ENCODE peak calls at places on chromosomes 5 and 9, in seven cellular contexts. Z is mesenchymal stem cell; J is iPS DF 6.9; Y is naive thymus-derived CD4-positive, alpha-beta T cell; O is neural progenitor cell; H is PC-3; N is body of pancreas. E is an unnamed sample. For H3K4me1, the result is how much of the 10 kb centered on the place peaks cover.

GRCh38 chr5:45826055-45826454 is 129.9 kb upstream of the HCN1 start:
- DNase-seq in Z (no peak), J (no peak), Y (no peak), O (no peak), H (no peak), N (no peak), E (no peak)

GRCh38 chr5:91283899-91284298 is 99.2 kb downstream of the ARRDC3 start:
- DNase-seq in Z (peak), J (no peak), Y (no peak), O (no peak), H (peak), N (peak), E (peak)

GRCh38 chr9:37939575-37940095 is 35.7 kb upstream of the SLC25A51 start:
- DNase-seq in Z (peak), J (no peak), Y (no peak), O (no peak), H (no peak), N (no peak), E (no peak)

GRCh38 chr5:171363846-171364245 is 23.8 kb upstream of the NPM1 start:
- DNase-seq in Z (no peak), J (no peak), Y (no peak), O (no peak), H (no peak), N (no peak), E (no peak)

GRCh38 chr5:124734574-124735168 is 11.8 kb downstream of the ZNF608 start:
- DNase-seq in Z (no peak), J (no peak), Y (no peak), O (no peak), H (no peak), N (no peak), E (no peak)

GRCh38 chr9:136667217-136667939 is 4.7 kb downstream of the EGFL7 start:
- DNase-seq in Z (no peak), J (no peak), Y (no peak), O (no peak), H (no peak), N (no peak), E (no peak)

GRCh38 chr9:82604947-82605656 is 457.8 kb downstream of the RASEF start:
- DNase-seq in Z (peak), J (no peak), Y (no peak), O (no peak), H (no peak), N (peak), E (no peak)

GRCh38 chr5:3325811-3326568 is 269.6 kb upstream of the IRX1 start:
- DNase-seq in Z (no peak), J (no peak), Y (no peak), O (no peak), H (no peak), N (no peak), E (no peak)

GRCh38 chr9:88593537-88594185 is 58.7 kb downstream of the NXNL2 start:
- DNase-seq in Z (peak), J (no peak), Y (peak), O (peak), H (peak), N (peak), E (peak)

GRCh38 chr5:67211926-67212325 is 15.3 kb upstream of the CD180 start:
- DNase-seq in Z (peak), J (no peak), Y (no peak), O (no peak), H (peak), N (no peak), E (no peak)

GRCh38 chr5:173868096-173868879 is 19.9 kb upstream of the CPEB4 start:
- DNase-seq in Z (peak), J (no peak), Y (no peak), O (no peak), H (peak), N (no peak), E (no peak)

GRCh38 chr9:79387091-79387490 is 184.7 kb upstream of the TLE4 start:
- DNase-seq in Z (peak), J (no peak), Y (no peak), O (no peak), H (no peak), N (no peak), E (no peak)

GRCh38 chr9:72424131-72424530 is 59.1 kb upstream of the ZFAND5 start:
- DNase-seq in Z (no peak), J (no peak), Y (no peak), O (no peak), H (no peak), N (no peak), E (no peak)

GRCh38 chr9:137724114-137724445 is 105.3 kb downstream of the EHMT1 start:
- DNase-seq in Z (peak), J (no peak), Y (no peak), O (peak), H (no peak), N (no peak), E (no peak)

GRCh38 chr5:178899289-178899688 is 3.6 kb downstream of the ZFP2 start:
- DNase-seq in Z (no peak), J (no peak), Y (no peak), O (no peak), H (no peak), N (no peak), E (no peak)

GRCh38 chr9:77421506-77422265 is 226.4 kb downstream of the GNA14 start:
- DNase-seq in Z (no peak), J (no peak), Y (no peak), O (no peak), H (no peak), N (no peak), E (no peak)

GRCh38 chr9:77420641-77421040 is 227.5 kb downstream of the GNA14 start:
- DNase-seq in Z (no peak), J (no peak), Y (no peak), O (no peak), H (no peak), N (no peak), E (no peak)

GRCh38 chr9:77423841-77424240 is 224.3 kb downstream of the GNA14 start:
- DNase-seq in Z (no peak), J (no peak), Y (no peak), O (no peak), H (no peak), N (no peak), E (no peak)

GRCh38 chr9:77424993-77425392 is 223.1 kb downstream of the GNA14 start:
- DNase-seq in Z (no peak), J (no peak), Y (no peak), O (no peak), H (peak), N (no peak), E (no peak)

DNA sequence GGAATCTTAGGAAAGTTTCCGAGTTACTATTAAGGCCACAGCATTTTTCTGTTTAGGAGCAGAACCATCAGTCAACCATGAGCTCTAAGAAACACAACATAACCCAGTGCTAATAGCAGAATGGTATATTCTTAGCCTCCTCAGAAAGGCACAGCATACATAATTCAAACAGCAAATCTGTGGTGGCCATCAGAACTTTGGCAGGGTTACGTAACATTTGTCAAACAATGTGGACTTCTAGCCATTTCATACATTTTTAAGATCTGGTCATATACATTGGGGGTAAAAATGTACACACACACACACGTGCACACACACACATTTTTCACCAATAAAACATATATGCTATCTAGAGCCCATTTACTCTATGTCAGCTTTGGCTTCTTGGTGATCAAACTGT is 225.2 kb downstream of the GNA14 start:
- DNase-seq in Z (no peak), J (no peak), Y (no peak), O (no peak), H (no peak), N (no peak), E (no peak)
- H3K4me1 ChIP-seq in Z (under half), J (under half), Y (under half), O (under half), H (under half), N (under half), E (under half)

GRCh38 chr9:114108016-114108833 is 9.1 kb upstream of the KIF12 start:
- DNase-seq in Z (peak), J (peak), Y (peak), O (peak), H (peak), N (peak), E (peak)
- H3K4me3 ChIP-seq in Z (no peak), J (no peak), Y (no peak), O (no peak), H (no peak), N (no peak), E (no peak)

GRCh38 chr9:114430443-114430842 is 42.7 kb upstream of the AKNA start:
- DNase-seq in Z (no peak), J (no peak), Y (no peak), O (no peak), H (peak), N (no peak), E (no peak)
- H3K4me1 ChIP-seq in Z (under half), J (under half), Y (under half), O (under half), H (under half), N (under half), E (under half)

DNA sequence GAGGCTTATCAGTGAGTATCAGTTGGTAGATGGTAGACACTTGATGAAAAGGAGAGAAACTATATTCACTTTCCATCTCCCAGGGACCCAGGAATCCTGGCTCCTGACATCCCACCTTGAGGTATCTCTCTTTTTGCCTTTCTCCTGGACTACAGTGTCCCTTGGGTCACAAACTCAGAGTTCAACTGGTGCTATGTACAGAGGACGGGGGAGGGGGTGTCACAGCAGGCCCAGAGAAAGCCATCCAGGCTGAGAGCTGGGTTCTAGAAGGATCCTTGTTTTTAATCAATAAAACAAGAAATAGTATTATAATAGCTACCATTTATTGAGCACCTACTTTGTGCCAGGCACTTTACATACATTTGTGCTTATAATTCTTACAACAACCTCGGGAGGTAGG is 10.3 kb downstream of the MYORG start:
- DNase-seq in Z (no peak), J (no peak), Y (no peak), O (no peak), H (no peak), N (no peak), E (no peak)
- H3K4me3 ChIP-seq in Z (no peak), J (no peak), Y (no peak), O (no peak), H (no peak), N (no peak), E (no peak)

E was measured in small intestine.